ENCODE peak calls at places on chromosomes 5 and 9, in four cellular contexts. Z, I, L and U are unnamed samples.

GRCh38 chr9:26260238-26260637 is 582.0 kb upstream of the TUSC1 start:
- DNase-seq in Z (peak), I (no peak), L (no peak), U (peak)

GRCh38 chr5:106094128-106094726 is 1576.5 kb downstream of the EFNA5 start:
- DNase-seq in Z (no peak), I (no peak), L (no peak), U (no peak)

GRCh38 chr9:130680836-130681768 is 12.5 kb upstream of the EXOSC2 start:
- DNase-seq in Z (peak), I (peak), L (peak), U (peak)

GRCh38 chr9:28365020-28365640 is 791.8 kb upstream of the C9orf72 start:
- DNase-seq in Z (no peak), I (no peak), L (no peak), U (no peak)

GRCh38 chr5:102049517-102049916 is 246.6 kb downstream of the SLCO4C1 start:
- DNase-seq in Z (no peak), I (no peak), L (no peak), U (no peak)

GRCh38 chr9:114696814-114697544 is 15.0 kb upstream of the TEX48 start:
- DNase-seq in Z (no peak), I (no peak), L (no peak), U (peak)

GRCh38 chr5:147786115-147786514 is 3.6 kb upstream of the JAKMIP2 start:
- DNase-seq in Z (no peak), I (no peak), L (no peak), U (no peak)

GRCh38 chr5:1751864-1752822 is 47.5 kb downstream of the MRPL36 start:
- DNase-seq in Z (no peak), I (no peak), L (no peak), U (no peak)

GRCh38 chr9:136090768-136091581 is 4.1 kb downstream of the NACC2 start:
- DNase-seq in Z (no peak), I (no peak), L (no peak), U (no peak)

GRCh38 chr5:43191740-43192557 is at the start of gene NIM1K:
- DNase-seq in Z (no peak), I (peak), L (peak), U (peak)

GRCh38 chr5:115586525-115587146 is 15.6 kb downstream of the TICAM2 start:
- DNase-seq in Z (peak), I (peak), L (peak), U (peak)

GRCh38 chr9:33850267-33850629 is 33.3 kb downstream of the UBE2R2 start:
- DNase-seq in Z (no peak), I (no peak), L (no peak), U (no peak)

GRCh38 chr5:91018185-91018584 is 364.9 kb downstream of the ARRDC3 start:
- DNase-seq in Z (no peak), I (no peak), L (no peak), U (no peak)

GRCh38 chr9:36316629-36317317 is 58.5 kb upstream of the GNE start:
- DNase-seq in Z (no peak), I (peak), L (no peak), U (no peak)

GRCh38 chr9:93501406-93501805 is 48.0 kb upstream of the FAM120AOS start:
- DNase-seq in Z (no peak), I (no peak), L (no peak), U (peak)

GRCh38 chr5:170483701-170484458 is 19.9 kb upstream of the KCNIP1 start:
- DNase-seq in Z (no peak), I (no peak), L (no peak), U (no peak)

GRCh38 chr5:72510610-72511121 is 3.5 kb upstream of the ZNF366 start:
- DNase-seq in Z (peak), I (peak), L (no peak), U (peak)

GRCh38 chr5:75611324-75612210 is at the start of gene ANKDD1B:
- DNase-seq in Z (peak), I (no peak), L (peak), U (peak)

GRCh38 chr9:35954942-35955546 is 2.9 kb downstream of the OR2S2 start:
- DNase-seq in Z (peak), I (peak), L (peak), U (peak)

GRCh38 chr5:93340881-93341280 is 240.1 kb downstream of the NR2F1-AS1 start:
- DNase-seq in Z (no peak), I (no peak), L (no peak), U (no peak)

GRCh38 chr9:132742821-132743311 is 72.6 kb downstream of the GTF3C4 start:
- DNase-seq in Z (no peak), I (no peak), L (no peak), U (peak)

GRCh38 chr5:43411489-43411888 is 702 bp downstream of the CCL28 start:
- DNase-seq in Z (no peak), I (no peak), L (no peak), U (no peak)

GRCh38 chr9:127825319-127826051 is 22.8 kb downstream of the FPGS start:
- DNase-seq in Z (no peak), I (no peak), L (peak), U (no peak)